ENCODE peak calls at places on chromosomes 5 and 9, in nine cellular contexts. F is tibial nerve, Q is adrenal gland, Z is heart left ventricle, D is body of pancreas, N is IMR-90, C is cardiac muscle cell, K is heart right ventricle, Y is upper lobe of right lung. T is an unnamed sample.
A peak's percentile ranks its signal among the peaks of the same experiment; 100 is the strongest.

GRCh38 chr5:45355189-45355992 is 340.8 kb downstream of the HCN1 start:
- DNase-seq in F (no peak), Q (no peak), Z (no peak), D (no peak), N (no peak), C (no peak), K (no peak), Y (no peak), T (no peak)

GRCh38 chr5:173802670-173803165 is 85.4 kb upstream of the CPEB4 start:
- DNase-seq in F (peak; percentile 70), Q (peak; percentile 57), Z (no peak), D (peak; percentile 22), N (peak; percentile 11), C (peak; percentile 82), K (no peak), Y (peak; percentile 84), T (peak; percentile 36)

GRCh38 chr9:91047529-91047928 is 245.9 kb downstream of the SYK start:
- DNase-seq in F (no peak), Q (no peak), Z (no peak), D (no peak), N (no peak), C (no peak), K (no peak), Y (no peak), T (no peak)

GRCh38 chr9:36942891-36943290 is 91.2 kb downstream of the PAX5 start:
- DNase-seq in F (no peak), Q (no peak), Z (no peak), D (no peak), N (no peak), C (no peak), K (no peak), Y (no peak), T (no peak)

GRCh38 chr9:6134661-6135177 is 80.9 kb upstream of the IL33 start:
- DNase-seq in F (no peak), Q (no peak), Z (no peak), D (no peak), N (no peak), C (no peak), K (no peak), Y (no peak), T (no peak)

GRCh38 chr5:158431369-158432029 is 572.6 kb upstream of the CLINT1 start:
- DNase-seq in F (no peak), Q (no peak), Z (no peak), D (no peak), N (no peak), C (peak; percentile 48), K (peak; percentile 35), Y (no peak), T (no peak)

GRCh38 chr5:167671176-167671575 is 620.3 kb upstream of the WWC1 start:
- DNase-seq in F (no peak), Q (no peak), Z (no peak), D (no peak), N (peak; percentile 71), C (no peak), K (no peak), Y (no peak), T (no peak)

GRCh38 chr5:150738862-150739261 is 20.0 kb downstream of the DCTN4 start:
- DNase-seq in F (no peak), Q (no peak), Z (no peak), D (no peak), N (no peak), C (no peak), K (no peak), Y (no peak), T (no peak)

GRCh38 chr5:67992919-67993318 is 222.6 kb upstream of the PIK3R1 start:
- DNase-seq in F (no peak), Q (no peak), Z (no peak), D (no peak), N (peak; percentile 33), C (peak; percentile 30), K (no peak), Y (no peak), T (no peak)

GRCh38 chr5:179608131-179608581 is 15.3 kb downstream of the HNRNPH1 start:
- DNase-seq in F (no peak), Q (no peak), Z (no peak), D (no peak), N (no peak), C (no peak), K (no peak), Y (peak; percentile 58), T (no peak)

GRCh38 chr9:6302417-6302816 is 25.8 kb upstream of the TPD52L3 start:
- DNase-seq in F (no peak), Q (no peak), Z (no peak), D (no peak), N (peak; percentile 4), C (peak; percentile 17), K (no peak), Y (no peak), T (no peak)

GRCh38 chr9:130174025-130174424 is 1.8 kb downstream of the NCS1 start:
- DNase-seq in F (no peak), Q (no peak), Z (no peak), D (no peak), N (no peak), C (no peak), K (no peak), Y (no peak), T (no peak)
- TF ChIP-seq CTCF in F (no peak), Q (no peak), Z (no peak), D (no peak), N (no peak), C (no peak), K (no peak), Y (no peak), T (no peak)

GRCh38 chr9:35105571-35106342 is 2.8 kb upstream of the STOML2 start:
- DNase-seq in F (no peak), Q (no peak), Z (no peak), D (no peak), N (no peak), C (no peak), K (no peak), Y (peak; percentile 53), T (no peak)
- H3K36me3 ChIP-seq in F (peaks cover 16% of the 10 kb centered on the region), Q (no peaks in the 10 kb centered on the region), Z (peaks cover 53% of the 10 kb centered on the region), D (no peaks in the 10 kb centered on the region), N (peaks cover 42% of the 10 kb centered on the region), C (peaks cover 29% of the 10 kb centered on the region), K (no peaks in the 10 kb centered on the region), Y (peaks cover 54% of the 10 kb centered on the region), T (peaks cover 56% of the 10 kb centered on the region)

DNA sequence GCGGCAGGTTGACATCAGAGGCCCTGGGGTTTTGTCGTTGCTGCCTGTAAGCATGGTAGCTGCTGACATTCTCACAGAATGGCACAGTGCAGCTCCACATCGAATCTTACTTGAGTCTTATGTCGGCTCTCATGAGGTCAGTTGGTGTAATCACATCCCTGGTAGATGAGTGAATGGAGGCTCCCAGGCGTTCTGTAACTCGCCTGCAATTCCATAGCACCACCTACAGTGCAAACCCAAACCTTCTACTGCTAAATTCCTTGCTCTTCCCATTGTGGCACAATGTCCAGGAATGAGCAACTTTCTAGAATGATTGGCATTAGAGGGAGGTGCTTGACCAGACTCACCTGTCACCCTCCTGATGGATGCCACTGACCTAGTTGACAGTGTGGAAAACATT is 578.4 kb downstream of the CCDC171 start:
- DNase-seq in F (no peak), Q (no peak), Z (no peak), D (no peak), N (peak; percentile 67), C (peak; percentile 71), K (no peak), Y (no peak), T (no peak)
- TF ChIP-seq CTCF in F (no peak), Q (no peak), Z (no peak), D (no peak), N (peak; percentile 53), C (peak; percentile 43), K (no peak), Y (no peak), T (peak; percentile 12)

GRCh38 chr5:664343-664993 is 28.7 kb downstream of the TPPP start:
- DNase-seq in F (no peak), Q (no peak), Z (no peak), D (peak; percentile 65), N (no peak), C (no peak), K (no peak), Y (no peak), T (no peak)
- H3K36me3 ChIP-seq in F (no peaks in the 10 kb centered on the region), Q (no peaks in the 10 kb centered on the region), Z (peaks cover 48% of the 10 kb centered on the region), D (no peaks in the 10 kb centered on the region), N (peaks cover 7% of the 10 kb centered on the region), C (no peaks in the 10 kb centered on the region), K (no peaks in the 10 kb centered on the region), Y (peaks cover 19% of the 10 kb centered on the region), T (peaks cover 50% of the 10 kb centered on the region)

T was measured in left ventricle myocardium inferior.